ENCODE peak calls at places on chromosomes 13 and 19, in five cellular contexts. V is OCI-LY7; Z is CD8-positive, alpha-beta memory T cell; R is right cardiac atrium; D is stomach. P is an unnamed sample.

GRCh38 chr13:100668408-100668807 is 6.2 kb downstream of the TMTC4 start:
- DNase-seq in R (no peak), Z (no peak), V (no peak), D (no peak), P (no peak)

GRCh38 chr13:100063333-100063732 is 25.6 kb upstream of the PCCA start:
- DNase-seq in D (no peak), R (no peak), V (no peak), Z (no peak), P (no peak)

GRCh38 chr19:30897553-30897952 is 451.7 kb downstream of the TSHZ3 start:
- DNase-seq in V (no peak), Z (no peak), R (no peak), D (no peak), P (no peak)

GRCh38 chr13:29654807-29655547 is 59.5 kb upstream of the SLC7A1 start:
- DNase-seq in Z (no peak), D (no peak), R (no peak), V (no peak), P (no peak)

GRCh38 chr13:104847863-104848262 is 1687.6 kb downstream of the EFNB2 start:
- DNase-seq in Z (no peak), D (no peak), R (no peak), V (no peak), P (no peak)

GRCh38 chr13:88411696-88412095 is 740.5 kb downstream of the SLITRK5 start:
- DNase-seq in V (no peak), Z (no peak), R (no peak), D (no peak), P (no peak)

GRCh38 chr19:29548483-29549085 is 22.8 kb downstream of the VSTM2B start:
- DNase-seq in Z (no peak), D (peak; percentile 9), R (no peak), V (no peak), P (no peak)

GRCh38 chr19:40134866-40135265 is 44.1 kb upstream of the ZNF780A start:
- DNase-seq in R (no peak), Z (no peak), V (no peak), D (no peak), P (no peak)

GRCh38 chr13:67632590-67632989 is 402.5 kb upstream of the PCDH9 start:
- DNase-seq in D (no peak), V (no peak), Z (no peak), R (no peak), P (no peak)

GRCh38 chr13:33318037-33318436 is 32.5 kb upstream of the STARD13 start:
- DNase-seq in Z (no peak), R (no peak), D (no peak), V (no peak), P (no peak)

GRCh38 chr19:38551450-38551813 is 66.3 kb downstream of the MAP4K1 start:
- DNase-seq in R (no peak), Z (no peak), D (no peak), V (no peak), P (no peak)

GRCh38 chr19:44856438-44857083 is 10.5 kb downstream of the NECTIN2 start:
- DNase-seq in D (peak; percentile 56), Z (no peak), R (peak; percentile 72), V (no peak), P (no peak)

GRCh38 chr13:34913040-34913439 is 29.0 kb upstream of the NBEA start:
- DNase-seq in D (no peak), V (no peak), R (no peak), Z (no peak), P (peak; percentile 31)

GRCh38 chr19:38151242-38151641 is 72.8 kb downstream of the DPF1 start:
- DNase-seq in D (no peak), R (no peak), V (no peak), Z (no peak), P (no peak)

GRCh38 chr19:46299004-46299509 is 2.2 kb downstream of the HIF3A start:
- DNase-seq in V (no peak), Z (no peak), R (peak; percentile 99), D (peak; percentile 99), P (no peak)

GRCh38 chr13:52846567-52847321 is 1.7 kb downstream of the PCDH8 start:
- DNase-seq in D (no peak), Z (no peak), V (no peak), R (peak; percentile 82), P (no peak)

GRCh38 chr13:112956516-112957294 is 12.3 kb upstream of the MCF2L start:
- DNase-seq in V (no peak), D (no peak), R (no peak), Z (no peak), P (no peak)

GRCh38 chr13:79741006-79741405 is 260.1 kb downstream of the NDFIP2 start:
- DNase-seq in Z (no peak), D (no peak), V (no peak), R (no peak), P (peak; percentile 37)

GRCh38 chr13:87821512-87821911 is 150.3 kb downstream of the SLITRK5 start:
- DNase-seq in Z (no peak), V (no peak), D (no peak), R (no peak), P (no peak)

GRCh38 chr13:49836516-49836915 is 44.0 kb upstream of the KPNA3 start:
- DNase-seq in D (no peak), V (no peak), R (no peak), Z (no peak), P (peak; percentile 50)

GRCh38 chr13:24151864-24152263 is 8.7 kb upstream of the SPATA13 start:
- DNase-seq in V (no peak), D (no peak), Z (no peak), R (no peak), P (no peak)

GRCh38 chr13:19070398-19070735 is 111.3 kb downstream of the TUBA3C start:
- DNase-seq in R (no peak), Z (no peak), D (no peak), V (no peak), P (no peak)
- H3K9me3 ChIP-seq in R (no peaks in the 10 kb centered on the region), Z (no peaks in the 10 kb centered on the region), D (peaks cover 16% of the 10 kb centered on the region), V (peaks cover 8% of the 10 kb centered on the region), P (no peaks in the 10 kb centered on the region)

DNA sequence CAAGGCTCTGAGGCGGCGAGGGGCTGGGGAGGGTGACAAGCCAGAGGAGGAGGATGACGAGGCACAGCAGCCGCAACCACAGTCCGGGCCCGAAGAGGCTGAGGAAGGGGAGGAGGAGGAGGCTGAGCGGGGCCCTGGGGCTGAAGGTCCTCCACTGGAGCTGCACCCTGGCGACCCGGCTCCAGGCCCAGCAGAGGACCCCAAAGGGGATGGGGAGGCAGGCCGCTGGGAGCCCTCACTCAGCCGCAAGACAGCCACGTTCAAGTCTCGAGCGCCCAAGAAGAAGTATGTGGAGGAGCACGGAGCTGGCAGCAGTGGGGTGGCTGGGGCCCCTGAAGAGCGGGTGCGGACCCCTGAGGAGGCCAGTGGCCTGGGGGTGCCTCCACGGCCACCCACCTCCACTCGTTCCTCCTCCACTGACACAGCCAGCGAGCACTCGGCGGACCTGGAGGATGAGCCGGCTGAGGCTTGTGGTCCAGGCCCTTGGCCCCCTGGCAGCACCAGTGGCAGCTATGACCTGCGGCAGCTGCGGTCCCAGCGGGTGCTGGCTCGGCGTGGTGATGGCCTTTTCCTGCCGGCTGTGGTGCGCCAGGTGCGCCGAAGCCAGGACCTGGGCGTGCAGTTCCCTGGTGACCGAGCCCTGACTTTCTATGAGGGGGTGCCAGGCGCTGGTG is 2.9 kb downstream of the CIC start:
- DNase-seq in V (no peak), D (no peak), R (peak; percentile 69), Z (no peak), P (no peak)
- H3K4me3 ChIP-seq in V (no peak overlapping the region), D (no peak overlapping the region), R (no peak overlapping the region), Z (no peak overlapping the region), P (no peak overlapping the region)

GRCh38 chr19:33040994-33041827 is 23.5 kb downstream of the RHPN2 start:
- DNase-seq in Z (no peak), D (peak; percentile 50), V (no peak), R (no peak), P (peak; percentile 86)
- H3K4me1 ChIP-seq in Z (no peaks in the 10 kb centered on the region), D (peaks cover 16% of the 10 kb centered on the region), V (no peaks in the 10 kb centered on the region), R (no peaks in the 10 kb centered on the region), P (peaks cover 40% of the 10 kb centered on the region)

GRCh38 chr19:34767967-34768366 is 5.0 kb downstream of the ZNF599 start:
- DNase-seq in Z (no peak), V (no peak), D (no peak), R (no peak), P (no peak)

DNA sequence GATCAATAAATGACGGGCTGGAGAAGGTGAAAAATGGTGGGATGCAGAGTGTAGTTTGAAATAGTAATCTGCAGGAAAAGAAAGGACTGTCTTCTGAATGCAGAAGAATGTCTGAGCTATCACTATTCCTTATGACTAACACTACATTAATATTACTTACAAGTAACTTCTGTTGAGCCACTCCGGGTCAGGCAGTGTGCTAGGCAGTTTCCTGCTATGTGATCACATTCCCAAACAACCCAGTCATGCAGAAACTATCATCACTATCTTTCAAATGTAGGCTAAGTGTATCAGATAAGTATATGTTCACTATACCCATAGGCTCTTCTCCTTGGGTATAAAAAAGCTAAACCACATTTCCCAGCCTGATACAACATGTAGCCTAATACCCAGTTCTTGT is 6.6 kb downstream of the ZNF599 start:
- DNase-seq in V (no peak), D (no peak), R (no peak), Z (no peak), P (no peak)
- H3K9me3 ChIP-seq in V (peaks cover 3% of the 10 kb centered on the region), D (peaks cover 40% of the 10 kb centered on the region), R (peaks cover 3% of the 10 kb centered on the region), Z (peaks cover 6% of the 10 kb centered on the region), P (peaks cover 13% of the 10 kb centered on the region)

GRCh38 chr13:25237083-25237482 is 50.2 kb downstream of the MTMR6 start:
- DNase-seq in D (no peak), V (peak; percentile 10), Z (no peak), R (no peak), P (no peak)

GRCh38 chr13:25242956-25243355 is 44.3 kb downstream of the MTMR6 start:
- DNase-seq in R (no peak), V (no peak), D (no peak), Z (no peak), P (no peak)

GRCh38 chr13:25241007-25241406 is 46.3 kb downstream of the MTMR6 start:
- DNase-seq in Z (no peak), R (no peak), D (no peak), V (no peak), P (no peak)
- H3K4me3 ChIP-seq in Z (no peak overlapping the region), R (no peak overlapping the region), D (no peak overlapping the region), V (no peak overlapping the region), P (no peak overlapping the region)